ENCODE peak calls at places on chromosomes 12 and 14, in five cellular contexts. W is ascending aorta, F is gastrocnemius medialis, V is neural progenitor cell, Z is upper lobe of left lung. G is an unnamed sample.

GRCh38 chr14:94113908-94114588 is 3.5 kb downstream of the IFI27 start:
- DNase-seq in W (no peak), F (no peak), V (no peak), Z (no peak), G (no peak)

GRCh38 chr12:105445261-105446015 is 114.9 kb downstream of the C12orf75 start:
- DNase-seq in W (no peak), F (no peak), V (peak), Z (no peak), G (no peak)

GRCh38 chr12:114288071-114288470 is 117.9 kb downstream of the TBX5 start:
- DNase-seq in W (no peak), F (no peak), V (no peak), Z (no peak), G (no peak)

GRCh38 chr12:69602954-69603353 is 7.8 kb downstream of the LRRC10 start:
- DNase-seq in W (no peak), F (no peak), V (no peak), Z (no peak), G (no peak)

GRCh38 chr12:109735051-109735521 is 21.5 kb downstream of the FAM222A start:
- DNase-seq in W (no peak), F (peak), V (no peak), Z (peak), G (no peak)

GRCh38 chr12:29306267-29306666 is 74.7 kb downstream of the ERGIC2 start:
- DNase-seq in W (no peak), F (no peak), V (no peak), Z (no peak), G (no peak)

GRCh38 chr14:99207456-99207855 is 64.5 kb downstream of the BCL11B start:
- DNase-seq in W (no peak), F (no peak), V (no peak), Z (no peak), G (no peak)

GRCh38 chr12:130878193-130879185 is 6.6 kb downstream of the RAN start:
- DNase-seq in W (no peak), F (no peak), V (no peak), Z (no peak), G (no peak)

GRCh38 chr12:96070670-96071279 is 35.4 kb upstream of the LTA4H start:
- DNase-seq in W (no peak), F (no peak), V (peak), Z (no peak), G (no peak)

GRCh38 chr12:62438098-62438692 is 28.4 kb upstream of the MON2 start:
- DNase-seq in W (no peak), F (no peak), V (peak), Z (peak), G (no peak)

GRCh38 chr12:56679834-56680575 is 8.1 kb downstream of the PTGES3 start:
- DNase-seq in W (no peak), F (peak), V (no peak), Z (no peak), G (no peak)

GRCh38 chr12:119687344-119687865 is 19.5 kb downstream of the PRKAB1 start:
- DNase-seq in W (no peak), F (no peak), V (no peak), Z (no peak), G (no peak)

GRCh38 chr12:53561590-53561953 is 54.3 kb upstream of the NPFF start:
- DNase-seq in W (no peak), F (no peak), V (no peak), Z (no peak), G (no peak)

GRCh38 chr12:105920161-105920684 is 218.5 kb downstream of the NUAK1 start:
- DNase-seq in W (no peak), F (no peak), V (no peak), Z (no peak), G (no peak)

GRCh38 chr12:123779551-123779950 is 17.4 kb downstream of the DNAH10 start:
- DNase-seq in W (no peak), F (no peak), V (no peak), Z (no peak), G (peak)

GRCh38 chr12:124625867-124626675 is 58.7 kb upstream of the NCOR2 start:
- DNase-seq in W (peak), F (peak), V (no peak), Z (peak), G (peak)

GRCh38 chr12:80271770-80272169 is 172.3 kb upstream of the PTPRQ start:
- DNase-seq in W (no peak), F (no peak), V (no peak), Z (no peak), G (no peak)

GRCh38 chr12:12715459-12716150 is 1.6 kb upstream of the CDKN1B start:
- DNase-seq in W (no peak), F (no peak), V (no peak), Z (no peak), G (no peak)

GRCh38 chr12:92075425-92075891 is 70.2 kb downstream of the BTG1 start:
- DNase-seq in W (no peak), F (no peak), V (peak), Z (no peak), G (no peak)

GRCh38 chr12:131896811-131897270 is 2.4 kb downstream of the ULK1 start:
- DNase-seq in W (no peak), F (no peak), V (no peak), Z (no peak), G (no peak)

GRCh38 chr14:94127330-94127729 is 2.1 kb downstream of the IFI27L2 start:
- DNase-seq in W (no peak), F (no peak), V (no peak), Z (no peak), G (no peak)

GRCh38 chr12:93061414-93062099 is 132.5 kb upstream of the EEA1 start:
- DNase-seq in W (no peak), F (no peak), V (peak), Z (no peak), G (no peak)

GRCh38 chr12:111185889-111186227 is 183.0 kb downstream of the PHETA1 start:
- DNase-seq in W (no peak), F (no peak), V (no peak), Z (no peak), G (no peak)

GRCh38 chr12:95173392-95174251 is 43.6 kb downstream of the FGD6 start:
- DNase-seq in W (peak), F (peak), V (no peak), Z (peak), G (no peak)

GRCh38 chr14:62280366-62280765 is 518.1 kb downstream of the SNAPC1 start:
- DNase-seq in W (no peak), F (no peak), V (peak), Z (no peak), G (no peak)

GRCh38 chr12:52441320-52441911 is 7.2 kb upstream of the KRT75 start:
- DNase-seq in W (no peak), F (no peak), V (peak), Z (no peak), G (no peak)

GRCh38 chr12:113955109-113955970 is 10.8 kb downstream of the RBM19 start:
- DNase-seq in W (no peak), F (no peak), V (peak), Z (no peak), G (no peak)

GRCh38 chr14:50026396-50026795 is 90.0 kb downstream of the VCPKMT start:
- DNase-seq in W (no peak), F (no peak), V (no peak), Z (no peak), G (no peak)

GRCh38 chr14:34604990-34605389 is 25.0 kb downstream of the SNX6 start:
- DNase-seq in W (no peak), F (no peak), V (no peak), Z (no peak), G (no peak)

GRCh38 chr12:65895759-65896656 is 71.7 kb downstream of the HMGA2 start:
- DNase-seq in W (no peak), F (no peak), V (peak), Z (no peak), G (no peak)

GRCh38 chr14:20503905-20504304 is 1.4 kb upstream of the RNASE10 start:
- DNase-seq in W (no peak), F (no peak), V (no peak), Z (no peak), G (no peak)

GRCh38 chr12:78118036-78118435 is 287.3 kb downstream of the NAV3 start:
- DNase-seq in W (no peak), F (no peak), V (peak), Z (no peak), G (no peak)

GRCh38 chr14:79534703-79535353 is 676.5 kb downstream of the DIO2 start:
- DNase-seq in W (no peak), F (no peak), V (no peak), Z (no peak), G (no peak)

GRCh38 chr12:3217683-3218079 is 140.5 kb downstream of the TSPAN9 start:
- DNase-seq in W (no peak), F (no peak), V (no peak), Z (no peak), G (no peak)

GRCh38 chr12:3216726-3217682 is 139.8 kb downstream of the TSPAN9 start:
- DNase-seq in W (peak), F (no peak), V (no peak), Z (no peak), G (no peak)

GRCh38 chr12:3216097-3216496 is 138.9 kb downstream of the TSPAN9 start:
- DNase-seq in W (no peak), F (no peak), V (no peak), Z (no peak), G (no peak)

GRCh38 chr12:3218846-3219632 is 141.9 kb downstream of the TSPAN9 start:
- DNase-seq in W (no peak), F (no peak), V (no peak), Z (no peak), G (no peak)

GRCh38 chr12:3218150-3218845 is 141.1 kb downstream of the TSPAN9 start:
- DNase-seq in W (peak), F (peak), V (no peak), Z (peak), G (peak)
- TF ChIP-seq CTCF in W (no peak), F (no peak), V (no peak), Z (no peak), G (no peak)

GRCh38 chr12:34597548-34598351 is 575.5 kb downstream of the ALG10 start:
- DNase-seq in W (no peak), F (peak), V (no peak), Z (no peak), G (no peak)

GRCh38 chr12:34595749-34596733 is 573.7 kb downstream of the ALG10 start:
- DNase-seq in W (no peak), F (peak), V (no peak), Z (peak), G (no peak)

DNA sequence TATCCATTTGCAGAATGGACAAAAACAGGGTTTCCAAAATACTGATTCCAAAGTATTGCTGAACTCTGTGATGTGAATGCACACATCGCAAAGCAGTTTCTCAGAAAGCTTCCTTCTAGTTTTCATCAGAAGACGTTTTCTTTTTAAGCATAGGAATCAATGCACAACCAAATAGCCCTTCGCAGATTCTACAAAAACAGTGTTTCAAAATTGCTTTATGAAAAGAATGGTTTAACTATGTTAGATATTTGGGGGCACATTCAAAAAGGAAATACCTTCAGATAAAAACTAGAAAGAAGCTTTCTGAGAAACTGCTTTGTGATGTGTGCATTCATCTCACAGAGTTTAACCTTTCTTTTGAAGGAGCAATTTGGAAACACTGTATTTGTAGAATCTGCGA is 569.7 kb downstream of the ALG10 start:
- DNase-seq in W (no peak), F (no peak), V (no peak), Z (no peak), G (no peak)
- H3K4me3 ChIP-seq in W (no peak), F (no peak), V (no peak), Z (no peak), G (no peak)

DNA sequence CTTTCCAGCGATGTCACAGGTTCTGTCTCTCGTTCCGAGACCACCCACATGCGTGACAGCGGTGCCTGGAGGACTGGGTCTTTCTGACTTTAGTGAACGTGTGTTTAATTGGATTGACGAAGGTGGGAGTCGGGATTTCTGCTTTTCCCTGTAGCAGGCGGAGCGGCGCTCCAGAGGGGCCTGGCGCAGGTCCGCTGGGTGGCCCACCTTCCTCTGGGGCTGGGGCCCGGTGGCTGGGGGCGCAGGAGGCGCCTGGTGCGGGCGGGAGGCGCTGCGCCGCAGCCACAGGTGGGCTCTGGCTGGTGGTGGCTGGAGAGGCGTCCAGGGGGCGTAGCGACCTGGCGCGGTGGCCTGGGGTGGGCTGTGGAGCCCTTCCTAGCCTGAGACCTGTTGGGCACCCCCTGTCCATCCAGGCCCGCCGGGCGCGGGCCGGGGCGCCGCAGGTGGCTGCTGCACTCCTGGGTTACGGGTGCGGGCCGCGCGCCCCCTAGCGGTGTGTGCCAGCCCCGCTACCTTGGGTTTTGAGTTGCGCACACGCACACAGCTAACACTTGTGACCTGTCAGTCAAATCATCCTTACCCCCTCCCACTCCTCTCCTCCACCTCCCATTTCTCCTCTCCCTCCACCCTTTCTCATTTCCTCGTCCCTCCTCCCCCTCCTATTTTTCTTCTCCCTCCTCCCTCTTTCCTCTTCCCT is 2.0 kb downstream of the MEG3 start:
- DNase-seq in W (no peak), F (no peak), V (no peak), Z (no peak), G (no peak)
- TF ChIP-seq CTCF in W (peak), F (no peak), V (no peak), Z (peak), G (no peak)

DNA sequence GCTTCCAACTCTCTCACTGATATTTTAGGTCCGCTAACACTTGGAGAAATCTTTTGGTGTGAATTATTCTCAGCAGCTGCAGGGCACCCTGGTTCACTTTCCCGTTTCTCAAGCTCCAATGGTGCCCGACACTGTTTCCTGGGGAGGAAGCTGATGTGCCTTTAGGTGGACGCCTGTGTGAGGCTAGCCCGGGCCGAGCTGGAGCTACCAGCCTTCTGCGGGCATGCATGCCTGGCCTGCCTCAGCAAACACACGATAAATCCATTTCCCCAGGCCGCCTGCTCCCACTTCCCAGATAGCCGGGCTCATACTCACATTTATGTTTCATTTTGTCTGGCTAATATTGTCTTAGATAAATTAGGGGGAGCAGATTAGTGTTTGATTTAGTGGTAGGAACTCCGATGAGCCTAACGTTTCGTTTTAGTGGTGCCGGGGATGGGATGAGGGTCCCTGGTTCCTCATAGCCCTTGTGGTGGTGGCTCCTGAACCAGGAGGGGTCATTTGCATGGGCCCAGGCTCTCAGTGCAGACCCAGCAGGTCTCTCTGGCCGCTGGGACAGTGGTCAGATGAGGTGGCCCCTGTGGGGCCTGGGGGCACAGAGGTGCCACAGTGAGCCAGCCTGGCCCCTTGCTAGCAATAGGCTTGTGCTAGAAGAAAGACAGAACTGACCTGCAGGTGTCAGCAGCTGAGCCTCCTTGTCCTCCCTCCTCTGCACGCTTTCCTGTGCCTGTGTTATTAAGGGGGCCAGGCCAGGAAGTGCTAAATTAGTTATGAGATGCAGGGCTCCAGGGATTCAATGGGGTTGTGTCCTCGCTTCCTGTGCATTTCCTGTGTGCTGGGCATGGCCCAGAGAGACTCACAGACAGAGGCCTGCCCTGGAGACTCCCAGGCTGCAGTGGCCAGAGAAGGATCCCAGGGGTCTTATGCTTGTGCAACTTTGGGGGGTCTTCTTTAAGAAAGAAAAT is 88.3 kb downstream of the KIF26A start:
- DNase-seq in W (no peak), F (no peak), V (no peak), Z (no peak), G (no peak)
- H3K4me3 ChIP-seq in W (no peak), F (no peak), V (no peak), Z (no peak), G (no peak)

DNA sequence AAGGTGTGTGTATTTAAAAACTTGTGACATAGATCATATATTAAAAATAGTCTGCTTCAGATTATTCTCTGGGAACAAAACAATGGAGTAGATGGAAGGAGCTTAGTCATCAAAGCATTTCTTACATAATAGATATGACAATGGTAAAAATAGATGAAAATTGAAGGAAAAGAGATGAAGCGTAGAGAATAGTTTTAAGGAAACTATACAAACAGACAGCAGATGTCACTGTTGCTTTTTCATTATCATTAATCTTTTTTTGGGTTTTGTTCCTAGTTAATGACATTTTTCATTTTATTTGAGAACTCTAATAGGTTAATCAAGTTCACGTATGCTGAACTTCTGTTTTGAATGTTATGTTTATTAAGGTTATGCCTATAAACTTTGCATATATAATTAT is 149.2 kb upstream of the FBXO33 start:
- DNase-seq in W (no peak), F (no peak), V (no peak), Z (no peak), G (no peak)
- TF ChIP-seq CTCF in W (no peak), F (no peak), V (peak), Z (no peak), G (no peak)

GRCh38 chr12:49131051-49131972 is at the start of gene TUBA1B:
- DNase-seq in W (peak), F (peak), V (peak), Z (peak), G (peak)

GRCh38 chr12:49133590-49133989 is 2.4 kb upstream of the TUBA1B start:
- DNase-seq in W (no peak), F (no peak), V (no peak), Z (no peak), G (no peak)

GRCh38 chr12:49131973-49132461 is 822 bp upstream of the TUBA1B start:
- DNase-seq in W (no peak), F (no peak), V (no peak), Z (no peak), G (no peak)

GRCh38 chr12:49130151-49131050 is 794 bp downstream of the TUBA1B start:
- DNase-seq in W (peak), F (peak), V (peak), Z (peak), G (peak)

GRCh38 chr12:49133014-49133413 is 1.8 kb upstream of the TUBA1B start:
- DNase-seq in W (no peak), F (no peak), V (no peak), Z (no peak), G (no peak)
- H3K4me3 ChIP-seq in W (peak), F (no peak), V (no peak), Z (no peak), G (no peak)

G was measured in lower leg skin.